ENCODE peak calls at places on chromosomes 11 and 22, in seven cellular contexts. S is HTR-8/SVneo, M is psoas muscle, N is sigmoid colon, X is endothelial cell, F is IMR-90, Q is right cardiac atrium. J is an unnamed sample.
A peak's percentile ranks its signal among the peaks of the same experiment; 100 is the strongest.

GRCh38 chr11:130673698-130674097 is 225.3 kb downstream of the ADAMTS15 start:
- DNase-seq in N (no peak), F (peak; percentile 12), S (no peak), M (no peak), X (no peak), Q (no peak), J (no peak)

GRCh38 chr11:112588252-112588668 is 327.6 kb upstream of the PLET1 start:
- DNase-seq in F (peak; percentile 77), Q (peak; percentile 73), M (peak; percentile 73), S (peak; percentile 82), X (peak; percentile 51), N (peak; percentile 88), J (peak; percentile 44)

GRCh38 chr22:39239561-39240423 is 5.0 kb downstream of the PDGFB start:
- DNase-seq in M (no peak), Q (peak; percentile 66), S (no peak), N (no peak), X (no peak), F (no peak), J (no peak)

GRCh38 chr11:103433380-103433779 is 324.2 kb downstream of the DYNC2H1 start:
- DNase-seq in Q (no peak), F (peak; percentile 94), N (no peak), S (peak; percentile 60), X (no peak), M (no peak), J (peak; percentile 61)

GRCh38 chr22:44179989-44180705 is 578 bp upstream of the PARVG start:
- DNase-seq in S (no peak), F (no peak), M (peak; percentile 43), Q (no peak), X (no peak), N (no peak), J (no peak)

GRCh38 chr11:67293090-67293489 is 4.0 kb downstream of the ANKRD13D start:
- DNase-seq in F (peak; percentile 65), N (no peak), M (no peak), Q (no peak), X (no peak), S (no peak), J (peak; percentile 26)

GRCh38 chr11:112590778-112591177 is 330.1 kb upstream of the PLET1 start:
- DNase-seq in X (no peak), S (no peak), M (no peak), F (no peak), Q (no peak), N (no peak), J (peak; percentile 22)

GRCh38 chr11:118290923-118291322 is 13.6 kb upstream of the CD3E start:
- DNase-seq in N (no peak), M (no peak), F (no peak), S (peak; percentile 33), X (peak; percentile 45), Q (no peak), J (no peak)

GRCh38 chr22:30649430-30650007 is 13.9 kb downstream of the SLC35E4 start:
- DNase-seq in F (peak; percentile 88), M (peak; percentile 68), N (no peak), Q (no peak), X (no peak), S (peak; percentile 81), J (no peak)

GRCh38 chr11:69251639-69252493 is 42.1 kb upstream of the MYEOV start:
- DNase-seq in N (peak; percentile 43), M (no peak), X (no peak), F (no peak), Q (peak; percentile 38), S (no peak), J (no peak)

GRCh38 chr11:129368889-129369672 is 6.6 kb upstream of the BARX2 start:
- DNase-seq in F (no peak), Q (no peak), S (no peak), M (no peak), X (no peak), N (no peak), J (no peak)

GRCh38 chr11:824292-824880 is 3.3 kb upstream of the CRACR2B start:
- DNase-seq in Q (peak; percentile 66), S (no peak), X (peak; percentile 4), M (peak; percentile 83), F (no peak), N (no peak), J (no peak)

GRCh38 chr22:48629631-48630443 is 1197.8 kb downstream of the BRD1 start:
- DNase-seq in X (no peak), N (no peak), S (no peak), F (no peak), Q (no peak), M (no peak), J (no peak)

GRCh38 chr22:44799077-44799931 is 46.9 kb downstream of the ARHGAP8 start:
- DNase-seq in M (no peak), N (no peak), S (no peak), Q (no peak), X (no peak), F (no peak), J (no peak)

GRCh38 chr11:118921929-118922744 is 3.6 kb downstream of the BCL9L start:
- DNase-seq in Q (peak; percentile 96), N (peak; percentile 96), M (peak; percentile 95), S (peak; percentile 76), X (peak; percentile 18), F (peak; percentile 56), J (no peak)

GRCh38 chr22:19723165-19723989 is at the start of gene GP1BB:
- DNase-seq in F (no peak), S (no peak), M (no peak), N (no peak), X (peak; percentile 57), Q (peak; percentile 89), J (no peak)

GRCh38 chr22:29873943-29874342 is 9.0 kb upstream of the MTMR3 start:
- DNase-seq in M (no peak), F (no peak), X (no peak), N (no peak), Q (no peak), S (no peak), J (no peak)

GRCh38 chr11:61940466-61940865 is 9.7 kb upstream of the BEST1 start:
- DNase-seq in S (no peak), F (no peak), Q (no peak), N (no peak), X (no peak), M (no peak), J (no peak)

GRCh38 chr11:32890843-32891656 is 1.6 kb upstream of the QSER1 start:
- DNase-seq in M (no peak), S (no peak), Q (no peak), N (no peak), F (no peak), X (no peak), J (no peak)

GRCh38 chr22:46748206-46748947 is 10.3 kb upstream of the CERK start:
- DNase-seq in S (no peak), Q (peak; percentile 44), X (no peak), N (no peak), F (no peak), M (no peak), J (no peak)

GRCh38 chr11:70883973-70884688 is 368.2 kb downstream of the SHANK2 start:
- DNase-seq in M (no peak), X (no peak), F (no peak), N (no peak), S (no peak), Q (peak; percentile 75), J (no peak)

J was measured in GM04503.